ENCODE peak calls at places on chromosomes 2 and 18, in seven cellular contexts. Z, O, S, L, F, B and Y are unnamed samples.
A peak's percentile ranks its signal among the peaks of the same experiment; 100 is the strongest.

GRCh38 chr18:12359515-12359927 is 17.5 kb downstream of the AFG3L2 start:
- DNase-seq in Z (no peak), O (no peak), S (no peak), L (no peak), F (no peak), B (no peak), Y (no peak)

GRCh38 chr18:70553245-70553960 is 264.6 kb downstream of the SOCS6 start:
- DNase-seq in Z (no peak), O (no peak), S (no peak), L (no peak), F (no peak), B (no peak), Y (no peak)

GRCh38 chr18:58753976-58754375 is 82.7 kb downstream of the MALT1 start:
- DNase-seq in Z (no peak), O (no peak), S (no peak), L (no peak), F (no peak), B (no peak), Y (no peak)

GRCh38 chr18:64972545-64972944 is 778.3 kb upstream of the CDH7 start:
- DNase-seq in Z (no peak), O (no peak), S (peak; percentile 27), L (no peak), F (peak; percentile 14), B (no peak), Y (no peak)

GRCh38 chr2:231709636-231709980 is 1.3 kb downstream of the PTMA start:
- DNase-seq in Z (peak; percentile 45), O (peak; percentile 74), S (no peak), L (no peak), F (peak; percentile 53), B (peak; percentile 45), Y (no peak)

GRCh38 chr2:198203306-198203705 is 398.9 kb downstream of the PLCL1 start:
- DNase-seq in Z (no peak), O (no peak), S (no peak), L (no peak), F (no peak), B (no peak), Y (no peak)

GRCh38 chr2:236309669-236310029 is 45.4 kb upstream of the ASB18 start:
- DNase-seq in Z (peak; percentile 59), O (no peak), S (peak; percentile 85), L (no peak), F (peak; percentile 82), B (no peak), Y (no peak)

GRCh38 chr2:160305081-160305750 is 105.1 kb upstream of the ITGB6 start:
- DNase-seq in Z (no peak), O (no peak), S (no peak), L (no peak), F (no peak), B (no peak), Y (no peak)

GRCh38 chr2:200274116-200275075 is 32.1 kb upstream of the SPATS2L start:
- DNase-seq in Z (no peak), O (no peak), S (peak; percentile 39), L (no peak), F (peak; percentile 24), B (no peak), Y (no peak)

GRCh38 chr2:25960920-25961319 is 21.4 kb downstream of the KIF3C start:
- DNase-seq in Z (no peak), O (no peak), S (no peak), L (no peak), F (no peak), B (no peak), Y (no peak)

DNA sequence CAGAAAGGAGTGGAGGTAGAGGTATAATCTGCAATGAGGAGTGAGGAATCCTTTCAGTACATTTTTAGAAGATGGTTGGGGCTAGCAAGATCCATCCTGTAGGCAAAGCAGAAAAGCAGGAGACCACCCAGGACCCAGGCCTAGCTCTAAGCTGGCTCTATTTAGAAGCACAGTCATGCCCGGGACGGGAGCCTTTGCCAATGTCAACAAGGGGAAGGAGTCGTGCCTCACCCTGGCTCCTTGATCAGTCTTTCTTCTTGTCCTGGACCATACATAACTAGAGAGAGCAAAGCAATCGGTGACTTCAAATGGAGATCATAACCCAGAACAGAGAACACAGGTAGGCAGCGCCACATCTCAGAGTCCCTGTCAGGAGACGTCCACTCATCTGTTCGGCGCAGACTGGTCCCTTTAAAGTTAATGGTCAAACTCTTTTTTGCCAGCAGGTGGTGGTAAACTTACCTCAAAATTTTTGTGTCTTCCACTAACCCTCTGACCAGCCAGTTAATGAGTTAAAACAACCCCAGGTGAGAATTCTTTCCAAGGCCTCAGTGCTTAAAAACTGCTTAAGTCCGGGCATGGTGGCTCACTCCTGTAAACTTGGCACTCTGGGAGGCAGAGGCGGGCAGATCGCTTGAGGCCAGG is 8.0 kb downstream of the MC5R start:
- DNase-seq in Z (no peak), O (no peak), S (peak; percentile 72), L (no peak), F (peak; percentile 35), B (no peak), Y (no peak)
- TF ChIP-seq CTCF in Z (no peak), O (peak; percentile 25), S (peak; percentile 52), L (no peak), F (peak; percentile 49), B (no peak), Y (no peak)

GRCh38 chr2:229740279-229740678 is 25.9 kb upstream of the DNER start:
- DNase-seq in Z (no peak), O (no peak), S (no peak), L (no peak), F (no peak), B (no peak), Y (no peak)
- TF ChIP-seq CTCF in Z (no peak), O (no peak), S (no peak), L (no peak), F (no peak), B (no peak), Y (no peak)

GRCh38 chr2:18425186-18425585 is 135.3 kb downstream of the RDH14 start:
- DNase-seq in Z (no peak), O (no peak), S (peak; percentile 33), L (no peak), F (no peak), B (no peak), Y (no peak)

GRCh38 chr2:18426174-18426573 is 134.3 kb downstream of the RDH14 start:
- DNase-seq in Z (no peak), O (no peak), S (no peak), L (no peak), F (no peak), B (no peak), Y (no peak)

GRCh38 chr2:18432999-18433398 is 127.5 kb downstream of the RDH14 start:
- DNase-seq in Z (no peak), O (no peak), S (peak; percentile 67), L (no peak), F (peak; percentile 67), B (no peak), Y (no peak)

GRCh38 chr2:18430996-18431748 is 129.3 kb downstream of the RDH14 start:
- DNase-seq in Z (no peak), O (no peak), S (no peak), L (no peak), F (no peak), B (no peak), Y (no peak)

DNA sequence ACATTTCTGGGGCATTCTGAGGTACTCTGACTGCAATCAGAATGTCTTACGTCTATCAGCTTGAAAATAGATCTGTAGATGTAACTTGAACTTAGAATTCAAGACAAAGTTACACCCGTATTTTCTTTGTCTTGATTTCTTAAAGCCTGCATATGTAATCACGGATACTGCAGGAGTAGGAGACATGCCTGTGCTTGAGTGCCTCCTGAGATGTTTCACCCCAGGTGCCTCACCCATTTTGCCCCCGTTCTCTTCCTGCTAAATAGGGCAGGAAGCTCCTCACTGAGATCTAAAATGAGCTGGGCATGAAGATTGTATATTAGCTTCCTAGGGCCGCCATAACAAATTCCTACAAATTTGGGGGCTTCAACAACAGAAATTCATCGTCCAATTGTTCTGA is 131.9 kb downstream of the RDH14 start:
- DNase-seq in Z (no peak), O (no peak), S (no peak), L (no peak), F (no peak), B (no peak), Y (no peak)
- TF ChIP-seq CTCF in Z (no peak), O (no peak), S (no peak), L (no peak), F (no peak), B (no peak), Y (no peak)

DNA sequence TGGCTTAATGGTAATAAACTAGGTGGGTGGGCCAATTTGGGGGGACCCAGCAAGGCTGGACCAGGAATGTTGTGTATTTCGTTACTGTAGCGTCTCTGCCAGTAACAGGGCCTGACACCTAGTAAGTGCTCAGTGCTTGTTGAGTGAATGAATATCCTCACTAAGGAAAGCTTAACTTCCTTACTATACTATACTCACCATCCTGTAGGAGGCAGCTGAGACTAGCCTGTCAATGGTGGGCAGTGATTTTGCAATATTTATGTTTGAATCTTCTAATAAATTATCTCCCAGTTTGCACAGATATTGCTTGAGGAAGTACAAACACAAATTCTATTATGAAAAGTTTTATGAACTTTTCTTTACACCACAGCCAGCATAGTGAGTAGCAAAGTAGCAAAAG is 370.7 kb upstream of the SYT4 start:
- DNase-seq in Z (no peak), O (no peak), S (peak; percentile 5), L (no peak), F (no peak), B (no peak), Y (no peak)
- TF ChIP-seq CTCF in Z (no peak), O (no peak), S (peak; percentile 50), L (no peak), F (no peak), B (no peak), Y (no peak)

DNA sequence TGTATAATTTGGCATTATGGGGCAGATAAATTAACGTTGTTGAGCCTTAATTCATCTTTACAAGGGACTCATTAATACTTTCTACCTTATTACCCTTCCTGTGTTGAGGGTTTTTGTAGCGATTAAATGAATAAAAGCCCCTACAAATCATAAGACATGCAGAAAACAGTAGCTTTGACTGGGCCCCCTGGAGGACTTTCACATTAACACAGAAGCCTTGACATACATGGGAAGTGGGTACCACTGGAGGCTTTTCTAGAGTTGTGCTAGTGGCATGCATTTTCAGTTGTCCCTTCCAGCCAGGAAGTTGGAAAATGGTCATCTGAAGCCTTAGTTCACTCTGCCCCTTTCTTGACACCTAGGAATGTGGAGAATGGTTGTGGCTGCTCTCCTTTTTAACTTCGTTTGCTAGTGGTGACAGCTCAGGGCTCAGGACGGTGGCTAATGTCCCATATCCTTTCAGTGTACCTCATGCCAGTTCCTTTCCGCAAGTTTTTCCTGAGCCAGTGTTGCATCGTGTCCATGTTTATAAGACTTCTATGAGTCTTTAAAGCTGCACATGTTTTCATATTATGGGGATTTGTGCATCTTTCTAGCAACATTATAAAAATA is 30.3 kb downstream of the MTA3 start:
- DNase-seq in Z (no peak), O (no peak), S (peak; percentile 44), L (no peak), F (no peak), B (no peak), Y (no peak)
- TF ChIP-seq CTCF in Z (no peak), O (peak; percentile 18), S (no peak), L (no peak), F (peak; percentile 23), B (no peak), Y (no peak)